ENCODE peak calls at places on chromosomes 12 and 14, in seven cellular contexts. L is fibroblast of the conjunctiva, E is NCI-H1092 treated with DMSO at 0.1 percent for 48 hours, S is NCI-H1105, O is MM.1S, G is endothelial cell, B is activated T-cell treated with anti-CD3 and anti-CD28 coated beads for 1 hour. A is an unnamed sample.

GRCh38 chr12:108237272-108237671 is 101.8 kb downstream of the CMKLR1 start:
- DNase-seq in L (no peak), E (no peak), S (no peak), O (no peak), G (no peak), B (no peak), A (no peak)

GRCh38 chr14:90541076-90541634 is 144.3 kb downstream of the CALM1 start:
- DNase-seq in L (no peak), E (no peak), S (no peak), O (no peak), G (no peak), B (no peak), A (no peak)

GRCh38 chr12:71663561-71664410 is at the start of the genes THAP2 and ZFC3H1:
- DNase-seq in L (peak; percentile 99), E (peak; percentile 99), S (peak; percentile 99), O (peak; percentile 100), G (peak; percentile 85), B (peak; percentile 82), A (peak; percentile 97)

GRCh38 chr14:71139058-71139946 is 232.0 kb downstream of the PCNX1 start:
- DNase-seq in L (no peak), E (peak; percentile 31), S (peak; percentile 19), O (peak; percentile 31), G (peak; percentile 60), B (peak; percentile 50), A (peak; percentile 14)

GRCh38 chr12:93913845-93914244 is 234.5 kb upstream of the PLXNC1 start:
- DNase-seq in L (peak; percentile 37), E (no peak), S (no peak), O (no peak), G (no peak), B (no peak), A (no peak)

GRCh38 chr12:115943630-115944391 is 333.7 kb downstream of the MED13L start:
- DNase-seq in L (no peak), E (no peak), S (no peak), O (no peak), G (no peak), B (no peak), A (no peak)

GRCh38 chr12:105580841-105581352 is 250.4 kb downstream of the C12orf75 start:
- DNase-seq in L (no peak), E (no peak), S (no peak), O (no peak), G (no peak), B (no peak), A (no peak)

GRCh38 chr12:132341318-132342050 is 12.1 kb upstream of the GALNT9 start:
- DNase-seq in L (no peak), E (no peak), S (no peak), O (no peak), G (no peak), B (no peak), A (no peak)

GRCh38 chr14:75141062-75141461 is 14.2 kb upstream of the NEK9 start:
- DNase-seq in L (no peak), E (no peak), S (no peak), O (no peak), G (no peak), B (no peak), A (no peak)

GRCh38 chr12:5554711-5555110 is 122.8 kb downstream of the NTF3 start:
- DNase-seq in L (no peak), E (no peak), S (no peak), O (no peak), G (no peak), B (no peak), A (no peak)

GRCh38 chr12:52121848-52122838 is 42.6 kb downstream of the SMIM41 start:
- DNase-seq in L (no peak), E (peak; percentile 42), S (no peak), O (peak; percentile 51), G (peak; percentile 75), B (peak; percentile 59), A (no peak)

GRCh38 chr12:70007687-70008086 is 182.7 kb downstream of the MYRFL start:
- DNase-seq in L (no peak), E (no peak), S (no peak), O (no peak), G (no peak), B (no peak), A (no peak)

GRCh38 chr12:91529829-91530228 is 347.2 kb upstream of the DCN start:
- DNase-seq in L (no peak), E (no peak), S (no peak), O (no peak), G (no peak), B (no peak), A (peak; percentile 44)

GRCh38 chr14:22532345-22533056 is 56.5 kb downstream of the DAD1 start:
- DNase-seq in L (no peak), E (no peak), S (no peak), O (no peak), G (no peak), B (no peak), A (no peak)

GRCh38 chr12:131564843-131565242 is 146.0 kb upstream of the SFSWAP start:
- DNase-seq in L (no peak), E (peak; percentile 21), S (peak; percentile 4), O (no peak), G (no peak), B (no peak), A (no peak)

GRCh38 chr12:121925361-121925725 is 7.0 kb downstream of the CFAP251 start:
- DNase-seq in L (no peak), E (no peak), S (no peak), O (no peak), G (no peak), B (no peak), A (no peak)

GRCh38 chr14:60655898-60656754 is 6.8 kb upstream of the SIX1 start:
- DNase-seq in L (no peak), E (no peak), S (peak; percentile 66), O (no peak), G (peak; percentile 18), B (no peak), A (peak; percentile 28)

GRCh38 chr14:105914738-105915385 is 388.5 kb downstream of the TMEM121 start:
- DNase-seq in L (no peak), E (no peak), S (no peak), O (no peak), G (no peak), B (no peak), A (no peak)

GRCh38 chr14:94474581-94475031 is 1.4 kb downstream of the SERPINA9 start:
- DNase-seq in L (no peak), E (no peak), S (no peak), O (no peak), G (no peak), B (no peak), A (no peak)

GRCh38 chr12:67447180-67447579 is 178.0 kb downstream of the CAND1 start:
- DNase-seq in L (no peak), E (no peak), S (no peak), O (no peak), G (no peak), B (no peak), A (no peak)

GRCh38 chr12:110039085-110039807 is 9.1 kb downstream of the C12orf76 start:
- DNase-seq in L (peak; percentile 72), E (no peak), S (no peak), O (no peak), G (peak; percentile 10), B (peak; percentile 9), A (peak; percentile 60)

GRCh38 chr12:31650927-31651326 is 8.6 kb upstream of the ETFBKMT start:
- DNase-seq in L (no peak), E (no peak), S (no peak), O (no peak), G (no peak), B (no peak), A (no peak)

GRCh38 chr14:102675396-102675795 is 82.9 kb downstream of the RCOR1 start:
- DNase-seq in L (no peak), E (no peak), S (no peak), O (no peak), G (no peak), B (no peak), A (no peak)

GRCh38 chr14:59310644-59311043 is 122.2 kb downstream of the DAAM1 start:
- DNase-seq in L (no peak), E (no peak), S (no peak), O (no peak), G (no peak), B (no peak), A (no peak)

GRCh38 chr12:92362785-92363184 is 217.1 kb upstream of the BTG1 start:
- DNase-seq in L (no peak), E (no peak), S (no peak), O (peak; percentile 89), G (no peak), B (no peak), A (no peak)

GRCh38 chr12:100375023-100375737 is 18.3 kb downstream of the SLC17A8 start:
- DNase-seq in L (peak; percentile 18), E (peak; percentile 70), S (peak; percentile 83), O (no peak), G (no peak), B (no peak), A (peak; percentile 8)

GRCh38 chr14:52351191-52351560 is 37.1 kb downstream of the PTGER2 start:
- DNase-seq in L (no peak), E (no peak), S (peak; percentile 20), O (no peak), G (no peak), B (no peak), A (no peak)

GRCh38 chr14:99955826-99956455 is 109.3 kb upstream of the EVL start:
- DNase-seq in L (no peak), E (no peak), S (no peak), O (no peak), G (no peak), B (no peak), A (no peak)

GRCh38 chr14:104878582-104878981 is 13.5 kb downstream of the CEP170B start:
- DNase-seq in L (no peak), E (no peak), S (no peak), O (no peak), G (no peak), B (no peak), A (no peak)

GRCh38 chr14:69056389-69056788 is 77.3 kb upstream of the ACTN1 start:
- DNase-seq in L (no peak), E (no peak), S (peak; percentile 11), O (no peak), G (no peak), B (no peak), A (no peak)

GRCh38 chr12:10210225-10210624 is 2.5 kb upstream of the GABARAPL1 start:
- DNase-seq in L (no peak), E (no peak), S (no peak), O (no peak), G (no peak), B (no peak), A (no peak)

GRCh38 chr14:41607966-41608663 is 1.4 kb downstream of the LRFN5 start:
- DNase-seq in L (no peak), E (peak; percentile 89), S (peak; percentile 77), O (no peak), G (peak; percentile 40), B (no peak), A (no peak)

GRCh38 chr12:3432176-3432742 is 58.7 kb upstream of the PRMT8 start:
- DNase-seq in L (no peak), E (no peak), S (no peak), O (peak; percentile 59), G (no peak), B (no peak), A (no peak)

GRCh38 chr14:30287579-30288445 is 271.1 kb upstream of the G2E3 start:
- DNase-seq in L (no peak), E (no peak), S (no peak), O (no peak), G (no peak), B (no peak), A (no peak)

GRCh38 chr14:57943038-57943437 is 77.1 kb upstream of the SLC35F4 start:
- DNase-seq in L (no peak), E (no peak), S (no peak), O (no peak), G (no peak), B (no peak), A (no peak)

GRCh38 chr12:124532947-124533346 is 34.5 kb downstream of the NCOR2 start:
- DNase-seq in L (no peak), E (no peak), S (no peak), O (no peak), G (no peak), B (no peak), A (no peak)

GRCh38 chr12:82529096-82529495 is 157.6 kb upstream of the TMTC2 start:
- DNase-seq in L (no peak), E (no peak), S (no peak), O (no peak), G (no peak), B (no peak), A (no peak)